ENCODE peak calls at places on chromosomes 4 and X, in six cellular contexts. M is H9, F is H1, O is IMR-90, J is trophoblast cell, D is mesenchymal stem cell. T is an unnamed sample. For H3K4me1, the result is how much of the 10 kb centered on the place peaks cover.

GRCh38 chr4:119093042-119093827 is 42.4 kb upstream of the MYOZ2 start:
- DNase-seq in M (no peak), F (no peak), O (peak), J (peak), D (peak), T (no peak)

GRCh38 chr4:37453361-37454262 is 209.1 kb downstream of the NWD2 start:
- DNase-seq in M (peak), F (peak), O (no peak), J (peak), D (peak), T (peak)

GRCh38 chr4:13547563-13548041 is 3.3 kb upstream of the NKX3-2 start:
- DNase-seq in M (no peak), F (peak), O (no peak), J (no peak), D (peak), T (no peak)

GRCh38 chr4:109027016-109027500 is 264.2 kb upstream of the ETNPPL start:
- DNase-seq in M (no peak), F (no peak), O (no peak), J (no peak), D (no peak), T (no peak)

GRCh38 chr4:140018931-140019618 is 134.9 kb downstream of the MAML3 start:
- DNase-seq in M (no peak), F (no peak), O (peak), J (no peak), D (peak), T (no peak)

GRCh38 chr4:184536881-184537248 is 62.5 kb upstream of the IRF2 start:
- DNase-seq in M (no peak), F (no peak), O (no peak), J (no peak), D (no peak), T (no peak)

GRCh38 chr4:178063568-178063967 is 621.3 kb upstream of the AGA start:
- DNase-seq in M (no peak), F (no peak), O (no peak), J (no peak), D (no peak), T (no peak)

GRCh38 chr4:17664755-17665154 is 50.3 kb downstream of the MED28 start:
- DNase-seq in M (no peak), F (no peak), O (no peak), J (no peak), D (no peak), T (no peak)

GRCh38 chr4:32470087-32470585 is 1750.0 kb downstream of the PCDH7 start:
- DNase-seq in M (no peak), F (no peak), O (no peak), J (no peak), D (no peak), T (no peak)

DNA sequence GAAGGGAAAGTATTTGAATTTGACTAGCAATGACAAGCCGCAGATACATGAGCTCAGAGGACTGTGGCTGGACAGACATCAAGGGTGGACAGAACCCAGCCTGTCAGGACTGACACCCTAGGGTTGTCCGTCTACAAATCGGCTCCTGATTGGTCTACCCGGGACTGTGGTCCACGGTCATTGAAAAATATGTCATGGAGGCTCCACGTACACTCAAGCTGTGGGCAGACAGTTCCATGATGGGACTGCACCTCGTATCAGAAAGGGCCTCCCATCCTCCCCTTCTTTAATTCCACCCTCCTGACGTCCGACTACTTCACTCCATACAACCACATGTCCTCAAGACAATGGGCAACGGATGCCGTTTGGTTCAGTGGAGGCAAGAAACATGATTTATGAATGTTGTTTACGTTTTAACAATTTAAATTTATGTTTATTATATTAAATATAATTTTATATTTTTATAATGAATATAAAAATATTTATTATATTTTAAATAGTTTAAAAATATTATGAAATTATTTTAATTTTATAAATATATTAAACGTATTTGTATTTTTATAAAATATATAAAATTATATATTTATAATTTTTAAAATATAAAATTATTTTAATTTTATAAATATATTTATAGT is 58.0 kb upstream of the SHOX start:
- DNase-seq in M (no peak), F (peak), O (no peak), J (no peak), D (no peak), T (no peak)
- H3K14ac ChIP-seq in M (no peak), F (no peak), O (no peak), J (no peak), D (no peak), T (no peak)

DNA sequence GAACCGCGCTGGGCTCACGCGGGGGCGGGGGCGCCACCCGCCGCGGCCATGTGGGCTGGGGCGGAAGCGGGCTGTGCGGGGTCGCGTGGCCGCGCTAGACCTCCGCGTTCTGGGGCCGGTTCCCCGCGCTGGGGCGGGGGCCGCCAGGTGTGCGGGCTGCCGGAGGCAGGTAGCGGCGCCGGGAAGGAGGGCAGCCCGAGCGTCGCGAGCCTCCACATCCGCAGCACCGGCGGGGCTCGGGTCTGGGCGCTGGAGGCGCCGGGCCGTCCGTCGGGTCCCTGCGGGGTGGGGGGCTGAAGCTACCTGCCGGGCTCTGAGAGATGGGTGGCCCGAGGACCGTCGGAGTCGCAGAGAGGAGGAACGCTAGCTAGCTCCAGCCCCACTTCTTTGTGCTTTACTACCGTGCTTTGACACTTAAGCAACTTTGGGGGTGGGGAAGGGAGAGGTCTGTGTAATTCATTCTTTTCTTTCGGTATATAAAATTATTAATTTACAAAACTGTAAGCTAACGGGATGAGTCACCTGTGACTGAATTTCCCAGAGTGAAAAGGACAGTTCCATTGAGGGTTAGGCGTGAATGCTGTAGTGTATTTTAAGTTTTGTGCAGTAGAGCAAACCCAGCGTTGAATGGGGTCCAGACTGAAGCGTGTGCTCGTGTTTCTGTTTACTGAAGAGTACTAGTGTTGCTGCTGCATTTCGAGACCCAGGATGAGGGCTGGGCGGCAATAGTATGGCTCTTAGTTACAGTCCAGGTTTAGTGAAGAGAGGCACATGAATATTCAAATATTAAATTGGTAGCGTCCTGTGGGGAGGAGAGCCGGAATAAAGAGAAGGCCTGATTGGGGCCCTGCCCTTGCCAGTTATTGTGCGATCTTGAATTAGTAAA is 778 bp downstream of the METAP1 start:
- DNase-seq in M (no peak), F (no peak), O (peak), J (peak), D (peak), T (peak)
- H3K4me1 ChIP-seq in M (under half), F (under half), O (under half), J (under half), D (under half), T (under half)

DNA sequence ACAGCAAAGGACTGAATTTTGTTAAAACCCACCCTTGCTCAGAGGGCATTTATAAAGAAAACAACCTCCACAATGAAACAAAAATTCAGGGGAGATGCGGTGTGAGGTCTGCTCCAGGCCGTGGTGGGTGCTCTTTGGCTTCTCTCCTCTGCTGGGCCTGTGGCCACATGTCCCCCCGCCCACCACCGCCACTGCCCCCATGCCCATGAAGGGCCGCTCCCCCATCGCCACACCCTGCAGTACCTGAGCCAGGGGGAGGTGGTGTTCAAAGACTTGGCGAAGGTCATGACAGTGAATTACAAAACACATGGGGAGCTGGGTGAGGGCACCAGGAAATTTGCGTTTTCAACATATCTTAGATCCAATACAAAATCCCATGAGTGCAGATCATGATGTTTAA is 14.2 kb upstream of the CFAP299 start:
- DNase-seq in M (no peak), F (no peak), O (no peak), J (no peak), D (no peak), T (no peak)
- H3K14ac ChIP-seq in M (no peak), F (no peak), O (no peak), J (no peak), D (no peak), T (no peak)

DNA sequence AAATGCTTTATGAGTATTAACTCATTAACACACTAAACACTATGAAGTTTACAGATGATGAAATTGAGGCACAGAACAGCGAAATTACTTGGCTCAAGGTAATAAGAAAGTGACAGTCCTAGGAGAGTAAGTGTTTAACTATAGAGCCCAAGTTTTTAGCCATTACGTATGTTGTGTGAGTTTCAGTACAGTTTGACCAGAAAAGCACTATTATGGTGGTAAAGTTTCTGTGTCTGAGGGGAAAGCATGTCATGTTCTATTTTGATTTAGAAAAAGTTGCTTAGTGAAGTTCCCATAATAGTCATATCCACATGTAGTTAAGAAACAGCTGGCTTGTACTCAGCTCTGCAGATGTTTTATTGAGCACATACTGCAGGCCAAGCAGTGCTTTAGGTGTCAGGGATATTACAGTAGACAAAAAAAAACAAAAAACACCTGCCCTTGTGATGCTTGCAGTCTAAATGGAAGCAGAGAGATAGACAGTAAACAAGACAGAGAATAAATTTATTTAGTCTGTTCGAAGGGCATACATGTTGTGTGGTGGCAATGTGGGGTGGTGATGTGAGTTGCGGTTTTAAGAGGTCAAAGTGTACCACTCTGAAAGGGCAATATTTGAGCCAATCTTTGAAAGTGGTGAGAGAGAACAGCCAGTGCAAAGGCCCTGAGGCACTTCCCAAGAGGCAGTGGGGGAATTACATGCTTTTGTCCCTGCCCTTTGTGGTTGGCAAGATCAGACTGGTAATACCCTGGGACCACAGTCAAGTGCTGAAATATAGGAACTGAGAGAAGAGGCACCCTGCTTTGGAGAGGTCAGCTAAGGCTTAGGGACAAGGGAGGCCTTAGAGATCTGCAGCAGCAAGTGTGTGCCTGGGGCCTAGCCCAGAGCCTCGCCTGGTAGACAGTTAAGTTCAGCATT is 6.2 kb downstream of the TMEM131L start:
- DNase-seq in M (no peak), F (no peak), O (no peak), J (no peak), D (no peak), T (no peak)
- H3K4me1 ChIP-seq in M (under half), F (under half), O (under half), J (under half), D (under half), T (under half)

T was measured in neuronal stem cell.